ENCODE peak calls at places on chromosome 14, in six cellular contexts. C, D, F, W, T and S are unnamed samples.

GRCh38 chr14:50340945-50341344 is 28.8 kb downstream of the DMAC2L start:
- DNase-seq in F (no peak), C (no peak), T (no peak), D (no peak), W (no peak), S (no peak)

GRCh38 chr14:77508876-77509275 is 10.3 kb upstream of the ISM2 start:
- DNase-seq in D (no peak), C (no peak), T (no peak), W (no peak), F (no peak), S (no peak)

GRCh38 chr14:76904740-76905569 is 78.7 kb downstream of the LRRC74A start:
- DNase-seq in C (peak), T (no peak), W (peak), D (peak), F (peak), S (peak)

GRCh38 chr14:78088941-78089340 is 81.2 kb upstream of the NRXN3 start:
- DNase-seq in W (no peak), F (no peak), C (no peak), T (no peak), D (no peak), S (no peak)

GRCh38 chr14:77151918-77152588 is 10.5 kb upstream of the ZDHHC22 start:
- DNase-seq in T (no peak), F (no peak), W (no peak), D (no peak), C (no peak), S (no peak)

GRCh38 chr14:24670594-24670993 is 36.6 kb upstream of the GZMB start:
- DNase-seq in C (no peak), W (peak), T (no peak), D (no peak), F (no peak), S (no peak)

GRCh38 chr14:37697489-37698121 is 102.2 kb downstream of the TTC6 start:
- DNase-seq in F (no peak), D (peak), C (no peak), W (no peak), T (no peak), S (no peak)

GRCh38 chr14:65170768-65171251 is 68.5 kb upstream of the MAX start:
- DNase-seq in C (no peak), T (no peak), D (peak), W (peak), F (peak), S (peak)

GRCh38 chr14:21063479-21063878 is 5.9 kb downstream of the RNASE8 start:
- DNase-seq in D (peak), F (no peak), T (no peak), W (no peak), C (no peak), S (no peak)

GRCh38 chr14:102868956-102869531 is 53.4 kb upstream of the AMN start:
- DNase-seq in D (no peak), T (no peak), C (no peak), F (no peak), W (no peak), S (no peak)

DNA sequence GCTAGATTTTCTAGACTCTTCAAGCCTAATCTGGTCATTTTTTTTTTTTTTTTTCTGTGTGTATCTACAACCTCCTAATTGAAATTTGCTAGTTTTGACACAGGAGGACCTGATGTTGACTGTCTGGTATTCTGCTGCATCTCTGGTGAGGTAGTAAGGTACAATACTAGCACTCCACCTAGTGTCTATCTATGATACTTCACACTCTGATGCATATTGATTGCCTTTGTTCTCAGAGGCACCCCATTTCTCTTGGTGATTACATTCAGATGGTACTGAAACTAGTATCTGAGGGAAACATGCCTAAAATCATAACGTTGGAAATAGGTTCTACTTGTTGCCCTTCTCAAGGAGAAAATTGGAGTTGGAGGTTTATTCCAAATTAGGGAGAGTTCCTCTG is 930.5 kb upstream of the NOVA1 start:
- DNase-seq in W (no peak), T (no peak), D (peak), F (no peak), C (no peak), S (no peak)
- TF ChIP-seq CTCF in W (no peak), T (peak), D (peak), F (no peak), C (no peak), S (no peak)

GRCh38 chr14:22657861-22658260 is 13.7 kb upstream of the OR6J1 start:
- DNase-seq in T (no peak), F (no peak), C (no peak), D (peak), W (no peak), S (no peak)
- TF ChIP-seq CTCF in T (peak), F (no peak), C (peak), D (peak), W (no peak), S (no peak)

GRCh38 chr14:68819260-68819691 is 26.4 kb upstream of the ZFP36L1 start:
- DNase-seq in D (peak), T (peak), F (no peak), C (peak), W (no peak), S (no peak)

GRCh38 chr14:68817513-68818212 is 24.8 kb upstream of the ZFP36L1 start:
- DNase-seq in C (no peak), F (no peak), D (no peak), W (no peak), T (no peak), S (peak)

GRCh38 chr14:68815288-68816182 is 22.7 kb upstream of the ZFP36L1 start:
- DNase-seq in T (peak), C (no peak), D (no peak), F (no peak), W (peak), S (no peak)

GRCh38 chr14:68816183-68816942 is 23.5 kb upstream of the ZFP36L1 start:
- DNase-seq in T (peak), C (peak), F (peak), W (peak), D (peak), S (peak)

DNA sequence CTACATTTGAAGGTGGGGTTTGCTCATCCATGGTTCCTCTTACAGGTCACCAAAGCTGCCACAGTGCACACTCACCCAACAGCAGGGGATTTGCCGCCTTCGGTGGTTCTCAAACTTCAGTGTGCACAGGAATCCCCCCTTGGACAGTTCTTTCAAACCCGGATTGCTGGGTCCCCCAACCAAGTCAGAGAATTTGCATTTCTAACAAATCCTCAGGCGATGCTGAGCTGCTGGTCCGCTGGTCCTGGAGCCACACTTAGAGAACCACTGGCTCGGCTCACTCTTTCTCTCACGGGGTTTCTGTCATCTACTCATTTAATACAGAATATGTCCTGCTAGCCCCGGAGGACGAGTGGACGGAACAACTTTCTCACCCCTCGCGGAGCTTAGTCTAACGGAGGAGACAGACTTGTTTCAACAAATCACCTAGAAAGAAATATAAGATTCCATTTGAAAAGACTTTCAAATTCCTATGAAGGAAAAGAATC is 24.1 kb upstream of the ZFP36L1 start:
- DNase-seq in C (no peak), D (no peak), T (no peak), W (no peak), F (no peak), S (no peak)
- TF ChIP-seq CTCF in C (no peak), D (no peak), T (peak), W (no peak), F (peak), S (peak)

GRCh38 chr14:36367985-36368774 is 47.7 kb upstream of the MBIP start:
- DNase-seq in F (no peak), T (no peak), D (no peak), W (no peak), C (no peak), S (no peak)
- TF ChIP-seq CTCF in F (no peak), T (no peak), D (no peak), W (no peak), C (no peak), S (no peak)